ENCODE peak calls at places on chromosomes 2 and 18, in six cellular contexts. E is right lobe of liver, R is heart right ventricle, N is PC-3, A is IMR-90, D is adrenal gland. T is an unnamed sample.

GRCh38 chr2:170228429-170228828 is 50.5 kb downstream of the MYO3B start:
- DNase-seq in E (no peak), R (no peak), N (no peak), A (no peak), D (no peak), T (no peak)

GRCh38 chr2:35784777-35785176 is 570.8 kb upstream of the CRIM1 start:
- DNase-seq in E (no peak), R (no peak), N (no peak), A (no peak), D (no peak), T (no peak)

GRCh38 chr18:4119813-4120212 is 335.3 kb downstream of the DLGAP1 start:
- DNase-seq in E (no peak), R (no peak), N (no peak), A (no peak), D (no peak), T (no peak)

GRCh38 chr2:58992062-58992736 is 751.1 kb upstream of the FANCL start:
- DNase-seq in E (no peak), R (no peak), N (no peak), A (no peak), D (no peak), T (no peak)

GRCh38 chr2:232458661-232459418 is 2.9 kb downstream of the ALPI start:
- DNase-seq in E (peak), R (no peak), N (no peak), A (no peak), D (no peak), T (peak)

GRCh38 chr18:54165450-54165849 is 59.0 kb downstream of the MBD2 start:
- DNase-seq in E (no peak), R (no peak), N (no peak), A (no peak), D (no peak), T (no peak)

GRCh38 chr18:7096838-7097237 is 20.8 kb downstream of the LAMA1 start:
- DNase-seq in E (no peak), R (no peak), N (no peak), A (no peak), D (no peak), T (no peak)

GRCh38 chr2:224309216-224309615 is 92.7 kb downstream of the FAM124B start:
- DNase-seq in E (no peak), R (no peak), N (no peak), A (no peak), D (no peak), T (no peak)

GRCh38 chr2:129877795-129878775 is 101.4 kb upstream of the RAB6C start:
- DNase-seq in E (no peak), R (no peak), N (no peak), A (peak), D (peak), T (no peak)

GRCh38 chr2:234795272-234795920 is 156.4 kb upstream of the SH3BP4 start:
- DNase-seq in E (no peak), R (no peak), N (no peak), A (peak), D (no peak), T (no peak)

GRCh38 chr2:30691948-30692828 is 115.1 kb downstream of the CAPN13 start:
- DNase-seq in E (no peak), R (no peak), N (peak), A (peak), D (no peak), T (no peak)

DNA sequence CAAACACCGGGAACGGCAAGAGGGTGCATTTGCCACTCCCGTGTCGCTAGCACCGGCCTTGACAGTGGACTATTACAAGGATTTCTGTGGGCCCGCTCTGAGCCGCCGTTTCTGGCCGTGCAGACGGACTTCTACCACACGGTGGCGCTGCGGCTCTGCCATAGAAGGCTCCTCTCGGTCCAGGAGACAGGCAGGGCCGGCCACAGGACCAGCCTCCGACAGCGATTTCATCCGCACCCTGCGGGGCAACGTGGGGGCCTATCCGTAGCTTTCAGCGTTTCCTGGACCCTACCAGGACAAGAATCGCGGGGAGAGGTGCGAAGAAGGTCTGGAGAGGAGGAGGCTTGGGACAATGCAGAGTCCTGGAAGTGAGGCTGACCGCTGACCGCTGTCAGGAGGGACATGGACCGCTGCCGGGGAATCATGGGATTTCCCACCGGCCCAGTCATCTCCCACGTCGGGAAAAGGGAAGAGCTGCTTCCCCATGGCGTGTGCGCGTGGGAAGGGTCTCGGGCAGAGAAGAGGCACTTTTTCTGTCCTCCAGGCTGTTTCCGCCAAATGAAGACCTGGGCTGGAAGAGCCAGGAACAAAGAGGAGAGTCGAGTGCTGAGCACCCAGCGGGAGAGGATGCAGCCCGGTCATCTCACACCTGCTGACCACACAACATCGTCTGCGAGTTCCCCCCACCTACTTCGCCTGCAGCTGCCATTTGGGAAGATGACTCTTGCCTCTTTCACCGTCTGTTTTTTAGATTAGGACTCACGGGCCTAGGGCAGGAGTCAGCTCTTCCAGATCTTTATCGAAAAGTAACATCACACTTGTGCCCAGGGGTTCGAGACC is 35.5 kb upstream of the HAAO start:
- DNase-seq in E (peak), R (peak), N (peak), A (peak), D (peak), T (peak)
- H3K4me3 ChIP-seq in E (peak), R (peak), N (peak), A (no peak), D (no peak), T (peak)

GRCh38 chr2:207934720-207935119 is 90.6 kb downstream of the PLEKHM3 start:
- DNase-seq in E (no peak), R (no peak), N (no peak), A (no peak), D (no peak), T (no peak)
- H3K27ac ChIP-seq in E (peak), R (peak), N (no peak), A (no peak), D (no peak), T (peak)

DNA sequence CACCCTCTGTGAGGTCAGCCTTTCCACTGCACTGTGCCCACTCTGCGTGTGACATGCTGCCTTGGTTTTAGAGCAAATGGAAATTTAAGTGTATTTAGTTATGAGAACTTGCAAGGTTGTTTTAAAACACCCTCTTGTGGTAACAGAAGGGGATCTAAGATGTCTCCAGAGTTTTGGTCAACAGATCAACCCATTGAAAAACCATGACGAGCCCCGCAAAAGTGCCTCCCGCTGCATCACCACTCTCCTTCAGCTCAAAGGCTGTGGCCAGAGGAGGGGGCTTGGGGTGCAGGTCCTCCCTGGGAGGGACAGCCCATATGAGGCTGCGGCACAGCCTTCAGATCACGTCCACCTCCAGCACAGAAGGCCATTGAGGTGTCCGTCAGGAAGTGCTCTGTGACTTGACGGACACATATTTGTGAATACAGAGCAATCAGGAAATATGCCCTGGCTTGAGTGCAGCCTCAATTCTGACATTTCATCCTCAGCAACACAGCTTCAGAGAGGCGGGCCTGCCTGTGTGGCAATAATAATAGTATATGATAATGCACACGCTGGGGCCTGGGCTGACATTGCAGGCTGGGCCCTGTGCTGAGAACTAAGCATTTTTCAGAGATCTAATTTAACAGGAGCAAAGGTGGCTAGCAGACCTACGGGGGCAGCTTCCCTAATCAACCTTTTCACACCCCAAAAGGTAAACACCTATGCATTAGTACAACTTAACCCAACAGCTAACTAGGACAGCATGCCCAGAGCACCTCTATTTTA is 213.9 kb downstream of the ANAPC1 start:
- DNase-seq in E (no peak), R (no peak), N (no peak), A (peak), D (no peak), T (no peak)
- TF ChIP-seq CTCF in E (no peak), R (no peak), N (peak), A (peak), D (no peak), T (no peak)

GRCh38 chr2:238138331-238139102 is at the start of gene KLHL30:
- DNase-seq in E (no peak), R (peak), N (no peak), A (no peak), D (no peak), T (no peak)
- H3K4me3 ChIP-seq in E (no peak), R (peak), N (no peak), A (no peak), D (no peak), T (peak)

DNA sequence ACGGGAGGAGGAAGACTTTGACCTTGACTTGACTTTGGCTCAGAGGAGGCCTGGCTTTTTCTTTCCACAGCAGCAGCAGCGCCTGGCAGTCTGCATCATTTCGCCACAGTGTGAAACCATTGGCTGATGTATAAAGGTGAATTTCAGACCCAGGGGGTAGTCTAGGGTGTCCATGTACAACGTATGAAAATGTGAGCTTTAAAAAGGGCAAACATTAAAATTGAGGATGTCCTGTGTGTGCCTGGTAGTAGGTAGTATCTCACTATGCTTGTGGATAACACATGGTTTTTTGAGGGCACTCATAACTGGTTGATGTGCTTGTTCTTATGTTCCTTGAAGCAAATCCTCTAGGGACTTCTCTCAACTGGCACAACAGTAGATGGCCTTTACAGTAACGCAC is 86.1 kb downstream of the LPIN1 start:
- DNase-seq in E (no peak), R (no peak), N (no peak), A (no peak), D (no peak), T (no peak)
- H3K27ac ChIP-seq in E (no peak), R (no peak), N (no peak), A (no peak), D (no peak), T (no peak)

GRCh38 chr2:98175811-98176210 is 88.8 kb downstream of the VWA3B start:
- DNase-seq in E (no peak), R (no peak), N (peak), A (no peak), D (no peak), T (no peak)
- TF ChIP-seq CTCF in E (peak), R (peak), N (no peak), A (no peak), D (no peak), T (no peak)

GRCh38 chr2:8966123-8966908 is 37.2 kb downstream of the MBOAT2 start:
- DNase-seq in E (no peak), R (no peak), N (no peak), A (peak), D (no peak), T (no peak)
- H3K4me3 ChIP-seq in E (no peak), R (no peak), N (no peak), A (no peak), D (no peak), T (no peak)